ENCODE peak calls at places on chromosomes 12 and 14, in six cellular contexts. N is K562, D is right atrium auricular region, B is adrenal gland, T is sigmoid colon, S is Panc1. Q is an unnamed sample. For H3K36me3 and H3K9me3, the result is how much of the 10 kb centered on the place peaks cover.

GRCh38 chr14:74468513-74468912 is 24.6 kb downstream of the NPC2 start:
- DNase-seq in T (no peak), S (no peak), N (no peak), D (no peak), B (no peak), Q (no peak)

GRCh38 chr12:28937196-28937595 is 211.9 kb upstream of the FAR2 start:
- DNase-seq in B (no peak), T (no peak), N (no peak), D (no peak), S (no peak), Q (no peak)

GRCh38 chr12:121400332-121401139 is 618 bp downstream of the RNF34 start:
- DNase-seq in N (no peak), B (peak), D (peak), T (peak), S (no peak), Q (no peak)

GRCh38 chr14:59275668-59276067 is 87.2 kb downstream of the DAAM1 start:
- DNase-seq in D (no peak), B (no peak), T (no peak), N (no peak), S (peak), Q (no peak)

GRCh38 chr12:63967358-63967757 is 122.9 kb downstream of the SRGAP1 start:
- DNase-seq in N (no peak), D (no peak), T (no peak), B (no peak), S (no peak), Q (no peak)

GRCh38 chr12:96441811-96442210 is 41.6 kb upstream of the CDK17 start:
- DNase-seq in D (no peak), S (no peak), B (no peak), N (no peak), T (no peak), Q (no peak)

GRCh38 chr14:59026086-59026485 is 162.4 kb upstream of the DAAM1 start:
- DNase-seq in D (no peak), T (no peak), B (no peak), N (no peak), S (no peak), Q (no peak)

GRCh38 chr14:72675126-72675525 is 218.8 kb downstream of the DPF3 start:
- DNase-seq in T (no peak), B (no peak), N (no peak), D (no peak), S (no peak), Q (no peak)

DNA sequence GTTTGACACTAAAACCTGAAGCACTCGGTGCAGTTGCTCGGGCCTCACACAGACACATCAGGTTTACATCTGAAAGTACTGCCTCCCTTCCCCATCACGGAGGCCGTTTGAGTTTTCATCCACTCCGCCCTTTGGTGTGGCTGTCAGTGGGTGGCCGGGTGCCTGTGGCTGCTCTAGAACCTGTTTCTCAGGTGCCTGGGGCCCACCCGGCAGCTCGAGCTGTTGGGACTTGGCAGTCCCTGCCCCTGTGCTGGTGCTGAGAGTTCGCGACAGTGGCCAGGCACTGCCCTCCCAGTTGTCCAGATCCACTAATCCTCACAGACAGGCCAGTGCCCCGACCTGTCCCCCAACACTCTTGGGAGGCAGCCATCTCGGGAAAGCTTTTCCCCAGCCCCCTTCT is 22.4 kb downstream of the XRCC3 start:
- DNase-seq in D (no peak), B (no peak), N (no peak), T (no peak), S (no peak), Q (no peak)
- H3K36me3 ChIP-seq in D (under half), B (under half), N (half or more), T (half or more), S (under half), Q (under half)

GRCh38 chr14:90373887-90374286 is 22.9 kb upstream of the CALM1 start:
- DNase-seq in T (no peak), S (no peak), N (no peak), D (no peak), B (no peak), Q (no peak)
- H3K9me3 ChIP-seq in T (under half), S (under half), N (under half), D (under half), B (under half), Q (under half)

DNA sequence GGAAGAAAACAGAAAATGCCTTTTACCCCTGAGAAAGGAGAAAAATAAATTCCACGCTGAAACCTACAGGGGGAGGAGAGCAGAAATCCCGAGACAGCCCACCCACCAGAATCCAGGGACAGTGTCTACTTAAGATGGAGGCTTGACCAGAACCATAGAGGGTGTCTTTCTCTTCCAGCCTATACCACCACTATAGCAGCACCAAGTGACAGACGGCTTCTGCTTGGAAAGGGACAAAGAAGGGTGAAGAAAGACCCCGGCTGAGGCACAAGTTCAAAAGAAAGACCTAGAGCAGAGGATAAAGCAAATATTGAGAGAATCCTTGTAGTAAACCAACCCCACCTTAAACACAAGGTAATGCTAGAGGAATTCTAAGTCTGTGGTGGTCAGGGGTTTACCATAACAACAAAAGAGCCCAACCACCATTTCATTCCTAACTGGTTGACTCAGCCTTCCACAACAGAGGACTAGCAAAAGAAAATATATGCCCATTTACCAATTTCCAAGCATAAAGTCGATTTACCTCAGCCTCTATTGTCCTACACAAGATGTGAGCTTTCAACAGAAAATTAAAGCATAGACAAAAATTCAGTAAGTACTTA is 105.3 kb upstream of the FOXG1 start:
- DNase-seq in S (no peak), B (no peak), D (no peak), N (no peak), T (no peak), Q (no peak)
- H3K27ac ChIP-seq in S (no peak), B (no peak), D (no peak), N (no peak), T (no peak), Q (no peak)

GRCh38 chr14:34005901-34006300 is 55.0 kb upstream of the EGLN3 start:
- DNase-seq in T (no peak), B (no peak), D (no peak), N (no peak), S (no peak), Q (no peak)
- H3K36me3 ChIP-seq in T (under half), B (under half), D (under half), N (under half), S (under half), Q (under half)

GRCh38 chr12:34625116-34625515 is 602.8 kb downstream of the ALG10 start:
- DNase-seq in S (peak), T (no peak), D (no peak), B (no peak), N (peak), Q (no peak)

GRCh38 chr12:34626363-34627157 is 604.3 kb downstream of the ALG10 start:
- DNase-seq in D (no peak), N (no peak), S (no peak), T (no peak), B (no peak), Q (no peak)
- H3K9me3 ChIP-seq in D (under half), N (under half), S (under half), T (under half), B (under half), Q (under half)

GRCh38 chr14:54208751-54209150 is 188.1 kb upstream of the CDKN3 start:
- DNase-seq in B (no peak), T (no peak), N (no peak), D (no peak), S (no peak), Q (no peak)

GRCh38 chr14:54207476-54207875 is 189.3 kb upstream of the CDKN3 start:
- DNase-seq in B (no peak), D (no peak), N (no peak), T (no peak), S (no peak), Q (no peak)

GRCh38 chr14:54206477-54206876 is 190.3 kb upstream of the CDKN3 start:
- DNase-seq in T (no peak), N (no peak), B (no peak), S (no peak), D (no peak), Q (no peak)

GRCh38 chr14:54207075-54207474 is 189.7 kb upstream of the CDKN3 start:
- DNase-seq in B (no peak), S (no peak), T (no peak), D (no peak), N (no peak), Q (no peak)

DNA sequence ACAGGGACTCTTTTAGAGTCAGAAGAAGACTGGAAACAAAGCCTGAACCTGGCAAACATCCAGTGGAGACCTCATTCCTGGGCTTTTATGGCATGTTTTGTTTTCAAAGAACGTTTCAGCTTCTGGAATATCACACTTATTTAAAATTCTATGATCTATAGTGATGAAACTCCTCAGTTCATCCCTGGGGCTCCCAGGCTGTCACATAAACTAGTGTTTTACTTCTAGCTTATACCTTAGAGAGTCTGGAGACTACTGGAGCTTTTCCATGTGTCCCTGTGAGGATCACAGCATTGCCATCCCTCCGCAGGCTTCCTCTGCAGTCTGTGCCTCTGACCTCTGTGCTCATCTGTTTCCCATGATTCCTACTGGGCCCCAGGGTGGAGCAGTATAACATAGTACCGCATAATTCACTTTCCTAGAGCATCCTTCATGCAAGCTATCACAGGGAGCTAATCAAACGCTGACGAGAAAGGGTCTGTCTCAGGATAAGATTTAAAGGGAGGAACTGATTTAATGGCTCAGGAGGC is 188.8 kb upstream of the CDKN3 start:
- DNase-seq in B (no peak), N (no peak), D (no peak), T (no peak), S (no peak), Q (no peak)
- H3K27ac ChIP-seq in B (no peak), N (no peak), D (no peak), T (no peak), S (no peak), Q (no peak)

GRCh38 chr12:26970136-26970535 is 31.9 kb downstream of the FGFR1OP2 start:
- DNase-seq in B (no peak), N (no peak), T (no peak), S (no peak), D (no peak), Q (no peak)

GRCh38 chr12:26976687-26977086 is 37.5 kb downstream of the TM7SF3 start:
- DNase-seq in T (no peak), S (no peak), B (no peak), D (no peak), N (no peak), Q (no peak)

GRCh38 chr12:26966842-26967241 is 28.6 kb downstream of the FGFR1OP2 start:
- DNase-seq in T (no peak), S (no peak), D (no peak), N (no peak), B (no peak), Q (no peak)

DNA sequence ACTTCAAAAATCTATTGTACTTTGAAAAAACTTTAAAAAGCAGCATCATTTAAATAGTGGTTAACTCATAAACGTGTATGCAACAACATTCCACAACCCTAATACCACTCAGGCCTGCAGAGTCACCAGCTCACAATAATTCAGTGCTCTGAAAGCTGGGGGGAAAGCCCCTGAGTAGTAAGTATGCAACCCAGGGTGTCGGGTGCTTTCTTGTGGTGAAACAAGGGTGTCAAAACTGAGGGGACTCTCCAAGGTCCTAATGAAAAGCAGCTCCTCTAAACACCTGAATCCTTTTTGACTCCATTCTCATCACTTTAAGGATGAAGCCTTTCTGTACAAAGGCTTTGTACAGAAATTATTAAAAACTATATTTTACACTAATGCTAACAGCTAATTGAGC is 33.7 kb downstream of the FGFR1OP2 start:
- DNase-seq in N (no peak), T (no peak), D (no peak), S (no peak), B (no peak), Q (no peak)
- H3K36me3 ChIP-seq in N (under half), T (under half), D (under half), S (under half), B (under half), Q (under half)

DNA sequence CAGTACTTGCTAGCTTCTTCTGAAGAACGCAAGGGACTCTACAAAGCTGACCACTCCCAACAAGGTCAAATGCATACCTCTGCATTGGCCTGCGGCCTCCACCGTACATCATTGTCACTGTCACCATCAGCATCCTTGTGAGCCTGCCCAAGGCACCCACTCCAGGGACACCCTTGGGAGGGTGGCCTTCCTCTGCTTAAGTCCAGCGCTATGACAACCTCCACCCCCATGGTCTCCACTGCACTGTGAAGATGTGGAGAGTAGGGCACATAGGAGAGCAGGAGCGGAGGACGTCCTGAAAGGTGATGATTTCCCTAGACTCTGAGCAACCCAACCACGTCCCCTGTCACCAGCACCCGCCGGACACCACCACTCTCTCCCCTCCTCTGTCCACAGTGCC is 252.8 kb downstream of the ALG10 start:
- DNase-seq in N (no peak), B (no peak), D (peak), T (no peak), S (no peak), Q (no peak)
- H3K9me3 ChIP-seq in N (under half), B (under half), D (under half), T (under half), S (under half), Q (under half)

DNA sequence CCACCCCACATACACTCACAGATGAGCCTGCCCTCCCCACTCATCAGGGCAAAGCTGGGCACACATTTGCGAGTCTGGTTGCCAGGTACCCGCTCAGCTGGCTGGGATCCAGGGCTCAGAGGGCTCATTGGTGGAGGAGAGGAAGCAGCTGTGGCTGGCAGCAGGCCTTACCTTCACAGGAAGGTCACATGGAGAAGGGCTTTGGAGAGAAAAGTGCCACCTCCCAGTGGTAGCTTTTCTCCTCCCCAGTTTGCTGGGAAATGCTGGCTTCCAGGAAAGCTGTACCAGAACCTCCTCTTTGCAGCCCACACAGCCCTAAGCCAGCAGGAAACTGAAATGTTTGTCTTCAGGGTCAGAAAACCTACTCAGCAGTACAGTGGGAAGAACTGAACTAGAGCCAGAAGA is 55.6 kb downstream of the LGMN start:
- DNase-seq in T (peak), S (no peak), N (no peak), D (no peak), B (peak), Q (no peak)
- H3K27ac ChIP-seq in T (peak), S (no peak), N (no peak), D (peak), B (no peak), Q (no peak)